ENCODE peak calls at places on chromosomes 11 and 22, in ten cellular contexts. E, L, I, Z, Y, J, T, G, N and D are unnamed samples.

GRCh38 chr11:128929468-128929867 is 13.2 kb downstream of the TP53AIP1 start:
- DNase-seq in G (no peak), Z (no peak), L (no peak), T (no peak), E (no peak), N (no peak), I (no peak), J (no peak), Y (no peak), D (no peak)

GRCh38 chr22:46568102-46568809 is 30.8 kb upstream of the CELSR1 start:
- DNase-seq in T (no peak), G (no peak), J (no peak), E (no peak), N (no peak), Z (no peak), I (no peak), Y (no peak), L (no peak), D (no peak)

GRCh38 chr11:118027694-118028093 is 41.5 kb downstream of the IL10RA start:
- DNase-seq in G (no peak), Y (no peak), J (no peak), T (no peak), I (no peak), E (peak), N (no peak), Z (no peak), L (no peak), D (no peak)

GRCh38 chr11:130390071-130390758 is 38.2 kb downstream of the ADAMTS8 start:
- DNase-seq in I (no peak), L (no peak), J (no peak), T (no peak), N (peak), G (no peak), Z (no peak), Y (peak), E (no peak), D (no peak)

GRCh38 chr11:102955624-102956023 is at the start of gene MMP13:
- DNase-seq in N (no peak), I (no peak), J (no peak), Z (no peak), Y (no peak), T (no peak), L (no peak), G (no peak), E (no peak), D (no peak)

GRCh38 chr11:113184498-113184897 is 129.9 kb upstream of the TTC12 start:
- DNase-seq in Z (no peak), L (no peak), G (no peak), N (peak), E (peak), J (no peak), T (peak), Y (no peak), I (no peak), D (no peak)

GRCh38 chr11:114478768-114479167 is 39.5 kb downstream of the REXO2 start:
- DNase-seq in E (no peak), L (no peak), J (no peak), I (no peak), T (no peak), N (no peak), G (no peak), Y (no peak), Z (no peak), D (peak)

GRCh38 chr22:31945478-31945815 is 1.1 kb downstream of the YWHAH start:
- DNase-seq in Z (no peak), L (no peak), N (no peak), J (no peak), I (no peak), T (no peak), Y (no peak), G (no peak), E (no peak), D (no peak)

GRCh38 chr22:36411589-36412258 is 24.0 kb upstream of the MYH9 start:
- DNase-seq in T (no peak), G (no peak), L (peak), Z (no peak), E (no peak), N (no peak), I (no peak), Y (no peak), J (no peak), D (no peak)

GRCh38 chr11:117226388-117227385 is 5.2 kb downstream of the PCSK7 start:
- DNase-seq in T (no peak), N (peak), Y (peak), L (peak), Z (peak), J (peak), E (peak), G (peak), I (no peak), D (peak)

GRCh38 chr11:116714902-116715301 is 57.9 kb downstream of the BUD13 start:
- DNase-seq in T (no peak), N (no peak), Y (no peak), E (no peak), Z (no peak), J (no peak), G (no peak), L (no peak), I (no peak), D (no peak)